ENCODE peak calls at places on chromosomes 6 and 20, in ten cellular contexts. R is sigmoid colon, B is fibroblast of lung, U is lower lobe of right lung, Q is IMR-90, L is right cardiac atrium, A is cardiac muscle cell, W is stomach, X is tibial nerve, P is prostate gland. S is an unnamed sample.

GRCh38 chr6:52293067-52293466 is 8.5 kb upstream of the MCM3 start:
- DNase-seq in Q (no peak), R (no peak), W (no peak), L (no peak), X (no peak), A (no peak), B (no peak), U (no peak), P (no peak), S (no peak)

GRCh38 chr6:146975093-146975492 is 229.1 kb upstream of the STXBP5 start:
- DNase-seq in A (no peak), Q (no peak), U (no peak), R (no peak), X (no peak), L (no peak), P (no peak), B (no peak), W (no peak), S (no peak)

GRCh38 chr20:62489940-62490263 is 14.1 kb upstream of the GATA5 start:
- DNase-seq in B (no peak), L (no peak), U (no peak), P (no peak), W (no peak), A (no peak), X (no peak), Q (no peak), R (no peak), S (no peak)

GRCh38 chr6:170268216-170269129 is 22.4 kb downstream of the DLL1 start:
- DNase-seq in W (no peak), L (peak; percentile 40), R (no peak), U (peak; percentile 34), B (no peak), Q (no peak), X (no peak), A (no peak), P (no peak), S (no peak)

GRCh38 chr20:42083280-42083679 is 465.1 kb upstream of the CHD6 start:
- DNase-seq in W (no peak), B (no peak), P (no peak), U (no peak), R (no peak), Q (no peak), A (no peak), X (no peak), L (no peak), S (no peak)

GRCh38 chr20:1619861-1620444 is at the start of gene SIRPB1:
- DNase-seq in L (no peak), U (peak; percentile 55), P (no peak), X (no peak), A (no peak), R (no peak), Q (peak; percentile 0), W (no peak), B (no peak), S (no peak)

GRCh38 chr6:74851598-74851997 is 354.3 kb downstream of the COL12A1 start:
- DNase-seq in L (no peak), U (no peak), X (no peak), P (no peak), Q (peak; percentile 60), R (no peak), B (peak; percentile 46), A (no peak), W (no peak), S (no peak)

GRCh38 chr6:20095436-20095835 is 116.8 kb downstream of the MBOAT1 start:
- DNase-seq in X (no peak), A (no peak), P (no peak), U (no peak), L (no peak), W (no peak), B (no peak), R (no peak), Q (no peak), S (no peak)

GRCh38 chr6:54072708-54073313 is 38.4 kb upstream of the MLIP start:
- DNase-seq in W (no peak), L (peak; percentile 55), P (no peak), X (no peak), R (no peak), B (no peak), Q (no peak), A (no peak), U (no peak), S (no peak)

GRCh38 chr6:25640871-25641270 is 11.1 kb upstream of the SCGN start:
- DNase-seq in P (no peak), L (no peak), X (no peak), W (no peak), Q (no peak), R (no peak), A (no peak), B (no peak), U (no peak), S (no peak)

GRCh38 chr6:12279322-12280098 is 10.7 kb upstream of the EDN1 start:
- DNase-seq in W (no peak), R (no peak), Q (no peak), U (no peak), L (no peak), P (no peak), A (no peak), X (no peak), B (no peak), S (no peak)

GRCh38 chr6:165010556-165011535 is 298.6 kb downstream of the C6orf118 start:
- DNase-seq in X (no peak), A (no peak), W (no peak), R (no peak), L (no peak), U (no peak), Q (no peak), P (no peak), B (no peak), S (no peak)

DNA sequence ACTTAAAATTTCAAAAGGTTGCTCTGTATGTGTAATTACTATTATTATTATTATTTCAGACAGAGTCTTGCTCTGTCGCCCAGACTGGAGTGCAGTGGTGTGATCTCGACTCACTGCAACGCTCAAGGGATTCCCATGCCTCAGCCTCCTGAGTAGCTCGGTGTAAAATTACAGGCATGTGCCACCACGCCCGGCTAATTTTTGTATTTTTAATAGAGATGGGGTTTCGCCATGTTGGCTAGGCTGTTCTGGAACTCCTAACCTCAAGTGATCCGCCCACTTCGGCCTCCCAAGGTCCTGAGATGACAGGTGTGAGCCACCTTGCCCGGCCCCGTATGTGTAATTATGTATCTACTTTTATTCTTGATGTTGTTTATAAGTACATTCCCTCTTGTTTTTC is 65.3 kb upstream of the ZNF217 start:
- DNase-seq in R (no peak), X (no peak), Q (no peak), A (no peak), W (no peak), U (no peak), P (no peak), L (no peak), B (no peak), S (no peak)
- H3K4me1 ChIP-seq in R (peaks cover 17% of the 10 kb centered on the region), X (peaks cover 59% of the 10 kb centered on the region), Q (peaks cover 24% of the 10 kb centered on the region), A (peaks cover 19% of the 10 kb centered on the region), W (peaks cover 33% of the 10 kb centered on the region), U (peaks cover 72% of the 10 kb centered on the region), P (peaks cover 4% of the 10 kb centered on the region), L (no peaks in the 10 kb centered on the region), B (peaks cover 29% of the 10 kb centered on the region), S (peaks cover 8% of the 10 kb centered on the region)

DNA sequence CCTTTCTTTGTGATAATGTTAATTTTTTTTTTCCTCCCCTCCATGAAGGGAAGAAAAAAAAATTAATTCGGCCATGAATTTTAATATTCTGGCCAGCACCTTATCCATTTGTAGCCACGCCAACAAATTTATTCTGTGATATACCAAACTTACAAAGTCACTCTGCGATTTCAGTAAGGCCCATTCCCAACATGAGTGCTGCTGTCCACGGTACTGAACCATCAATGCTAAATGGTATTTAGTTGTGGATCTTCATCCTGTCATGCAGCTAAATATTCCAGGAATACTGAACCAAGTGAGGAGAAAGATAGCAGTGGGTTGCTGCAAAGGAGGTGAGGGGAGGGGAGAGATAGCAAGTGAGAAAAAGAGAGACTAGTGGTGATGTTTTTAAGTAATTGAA is 19.5 kb upstream of the RSPH4A start:
- DNase-seq in Q (peak; percentile 42), U (no peak), P (no peak), A (peak; percentile 70), B (peak; percentile 35), X (no peak), W (no peak), R (no peak), L (no peak), S (no peak)
- H3K27ac ChIP-seq in Q (no peak overlapping the region), U (no peak overlapping the region), P (no peak overlapping the region), A (no peak overlapping the region), B (no peak overlapping the region), X (no peak overlapping the region), W (no peak overlapping the region), R (no peak overlapping the region), L (no peak overlapping the region), S (no peak overlapping the region)

DNA sequence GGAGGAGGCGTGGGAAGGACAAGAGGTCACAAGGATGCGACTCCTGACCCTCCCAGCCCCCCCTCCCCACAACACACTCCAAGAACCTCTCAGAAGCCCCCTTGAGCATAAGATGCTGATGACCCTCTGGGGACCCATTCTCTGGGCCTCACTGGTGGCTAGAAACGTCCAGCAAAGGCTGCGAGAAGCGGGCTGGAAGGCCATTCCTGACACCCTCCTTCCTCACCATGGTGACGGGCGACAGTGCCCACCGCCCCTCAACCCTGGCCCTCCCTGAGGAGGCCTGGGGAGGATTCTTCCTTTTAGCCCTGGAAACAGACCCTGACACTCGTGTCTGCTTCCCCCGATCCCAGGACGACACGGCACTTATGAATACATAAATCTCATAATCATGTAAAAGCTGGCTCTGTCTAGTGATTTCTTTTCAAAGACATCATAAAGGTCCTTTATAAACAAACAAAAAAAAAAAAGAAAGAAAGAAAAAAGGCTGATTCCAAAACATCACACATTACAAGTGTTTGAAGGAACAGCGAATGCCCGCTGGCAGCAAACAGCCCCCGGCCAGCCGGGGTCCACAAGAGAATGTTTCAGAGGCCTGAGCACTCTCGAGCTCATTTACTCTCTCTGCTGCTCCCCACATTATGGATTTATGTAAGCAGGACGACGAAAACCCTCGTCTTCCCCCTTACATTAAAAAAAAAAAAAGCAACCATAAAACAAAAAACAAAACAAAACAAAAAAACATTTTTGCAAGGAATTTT is 40.7 kb downstream of the PREX1 start:
- DNase-seq in A (no peak), P (no peak), X (no peak), B (no peak), R (no peak), Q (no peak), U (no peak), L (no peak), W (no peak), S (peak; percentile 44)
- H3K4me1 ChIP-seq in A (no peaks in the 10 kb centered on the region), P (peaks cover 4% of the 10 kb centered on the region), X (peaks cover 52% of the 10 kb centered on the region), B (peaks cover 2% of the 10 kb centered on the region), R (no peaks in the 10 kb centered on the region), Q (peaks cover 2% of the 10 kb centered on the region), U (peaks cover 81% of the 10 kb centered on the region), L (peaks cover 6% of the 10 kb centered on the region), W (peaks cover 14% of the 10 kb centered on the region), S (peaks cover 3% of the 10 kb centered on the region)

DNA sequence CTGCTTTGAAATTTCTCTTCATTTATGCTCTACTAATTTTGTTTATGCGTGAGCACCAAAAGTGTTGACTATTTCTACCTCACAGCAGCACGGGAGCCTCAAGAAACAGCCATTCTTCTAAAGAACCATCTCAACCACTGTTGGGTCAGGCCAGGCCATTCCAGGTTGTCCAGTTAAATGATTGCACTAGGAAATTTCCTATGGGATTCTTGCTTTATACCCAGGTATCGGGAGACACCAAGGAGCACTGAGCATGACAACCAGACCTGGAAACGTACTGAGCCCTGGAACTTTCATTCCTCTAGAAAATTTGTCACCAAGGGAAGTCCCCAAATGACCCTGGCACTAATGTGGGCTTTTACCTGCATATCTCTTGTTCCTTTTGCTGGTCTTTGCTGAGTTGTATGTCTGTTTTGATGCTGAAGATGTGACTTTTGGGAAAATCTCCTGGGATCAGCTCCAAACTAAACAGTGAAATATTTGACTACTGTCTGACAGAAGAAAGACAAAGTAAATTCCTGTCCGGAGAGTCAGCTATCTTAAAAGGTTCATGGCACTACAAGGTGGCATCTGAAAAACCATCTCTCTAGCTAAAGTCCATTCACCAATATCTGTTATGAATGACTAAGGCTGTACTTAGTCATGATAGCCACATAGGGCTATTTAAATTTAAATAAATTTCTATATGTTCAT is 70.5 kb downstream of the SNAP25 start:
- DNase-seq in U (no peak), L (no peak), R (no peak), X (no peak), W (no peak), P (no peak), Q (no peak), B (no peak), A (no peak), S (no peak)
- H3K27ac ChIP-seq in U (no peak overlapping the region), L (no peak overlapping the region), R (no peak overlapping the region), X (no peak overlapping the region), W (no peak overlapping the region), P (no peak overlapping the region), Q (no peak overlapping the region), B (no peak overlapping the region), A (no peak overlapping the region), S (no peak overlapping the region)